ENCODE peak calls at places on chromosomes 7 and 10, in nine cellular contexts. P, K, E, B, T, A, I, J and Y are unnamed samples.

GRCh38 chr7:132709971-132710567 is 133.8 kb upstream of the PLXNA4 start:
- DNase-seq in B (peak; percentile 22), A (no peak), I (peak; percentile 19), J (no peak), E (peak; percentile 16), K (no peak), T (peak; percentile 34), P (peak; percentile 26), Y (peak; percentile 7)

GRCh38 chr10:70915206-70915605 is 26.8 kb upstream of the PCBD1 start:
- DNase-seq in T (no peak), J (no peak), K (no peak), E (no peak), A (no peak), I (no peak), B (no peak), P (no peak), Y (no peak)

GRCh38 chr7:110964770-110965169 is 126.2 kb upstream of the LRRN3 start:
- DNase-seq in P (no peak), T (peak; percentile 18), J (no peak), I (no peak), A (no peak), E (no peak), B (no peak), K (no peak), Y (no peak)

GRCh38 chr7:22726849-22727792 is at the start of gene IL6:
- DNase-seq in P (peak; percentile 96), K (no peak), B (peak; percentile 84), E (peak; percentile 1), A (no peak), I (peak; percentile 96), T (peak; percentile 95), J (no peak), Y (peak; percentile 61)

GRCh38 chr7:70788276-70788675 is 343.7 kb upstream of the GALNT17 start:
- DNase-seq in P (no peak), I (no peak), B (no peak), E (peak; percentile 23), J (no peak), A (no peak), T (peak; percentile 1), K (no peak), Y (no peak)

GRCh38 chr7:105990726-105991465 is 27.8 kb downstream of the CDHR3 start:
- DNase-seq in E (no peak), A (no peak), P (no peak), T (no peak), K (no peak), I (no peak), B (no peak), J (no peak), Y (no peak)

GRCh38 chr7:74482629-74483401 is 29.1 kb downstream of the GTF2IRD1 start:
- DNase-seq in T (peak; percentile 97), P (peak; percentile 92), E (no peak), K (no peak), A (no peak), J (no peak), I (peak; percentile 97), B (peak; percentile 74), Y (peak; percentile 75)

GRCh38 chr7:66837007-66837406 is 84.0 kb upstream of the TMEM248 start:
- DNase-seq in K (no peak), A (peak; percentile 40), I (peak; percentile 20), B (peak; percentile 21), J (peak; percentile 30), T (peak; percentile 32), E (no peak), P (peak; percentile 66), Y (no peak)

GRCh38 chr7:74454948-74455804 is 1.5 kb downstream of the GTF2IRD1 start:
- DNase-seq in E (no peak), A (no peak), B (no peak), T (no peak), K (no peak), I (no peak), J (no peak), P (no peak), Y (no peak)

GRCh38 chr10:113524120-113524519 is 28.7 kb upstream of the HABP2 start:
- DNase-seq in T (peak; percentile 18), E (no peak), B (no peak), K (no peak), J (no peak), P (no peak), A (no peak), I (no peak), Y (no peak)

GRCh38 chr10:101938316-101939272 is 95.0 kb upstream of the KCNIP2 start:
- DNase-seq in I (no peak), T (peak; percentile 92), E (no peak), J (no peak), K (no peak), P (peak; percentile 90), A (no peak), B (peak; percentile 54), Y (peak; percentile 59)

GRCh38 chr7:65812281-65812680 is 60.6 kb upstream of the VKORC1L1 start:
- DNase-seq in J (no peak), I (no peak), P (no peak), A (no peak), K (no peak), B (no peak), E (no peak), T (peak; percentile 46), Y (no peak)

GRCh38 chr7:17822557-17823173 is 117.6 kb downstream of the SNX13 start:
- DNase-seq in J (no peak), E (no peak), P (no peak), B (no peak), K (no peak), I (no peak), T (no peak), A (no peak), Y (no peak)

GRCh38 chr7:113230691-113231090 is 112.3 kb upstream of the SMIM30 start:
- DNase-seq in T (no peak), J (no peak), A (no peak), I (no peak), E (no peak), B (no peak), P (no peak), K (no peak), Y (no peak)

GRCh38 chr10:79608505-79609375 is 2.0 kb upstream of the SFTPA1 start:
- DNase-seq in P (peak; percentile 29), B (no peak), I (peak; percentile 21), J (no peak), A (peak; percentile 50), E (peak; percentile 10), K (no peak), T (peak; percentile 23), Y (peak; percentile 56)